ENCODE peak calls at places on chromosome X, in ten cellular contexts. F, G, D, L, X, O, C, A, I and Y are unnamed samples.

GRCh38 chrX:49947778-49948177 is 25.4 kb downstream of the CLCN5 start:
- DNase-seq in F (no peak), G (no peak), D (no peak), L (no peak), X (no peak), O (no peak), C (no peak), A (no peak), I (no peak), Y (no peak)

GRCh38 chrX:33447285-33447684 is 235.9 kb upstream of the DMD start:
- DNase-seq in F (no peak), G (no peak), D (no peak), L (no peak), X (no peak), O (peak; percentile 26), C (no peak), A (no peak), I (no peak), Y (no peak)

GRCh38 chrX:19272452-19272851 is 71.3 kb upstream of the PDHA1 start:
- DNase-seq in F (no peak), G (no peak), D (no peak), L (no peak), X (no peak), O (peak; percentile 27), C (no peak), A (no peak), I (no peak), Y (no peak)

GRCh38 chrX:77510007-77510406 is 62.8 kb downstream of the FGF16 start:
- DNase-seq in F (no peak), G (no peak), D (no peak), L (no peak), X (no peak), O (no peak), C (no peak), A (no peak), I (no peak), Y (no peak)

GRCh38 chrX:140733766-140734342 is 24.3 kb downstream of the LINC00632 start:
- DNase-seq in F (no peak), G (no peak), D (no peak), L (no peak), X (no peak), O (peak; percentile 70), C (no peak), A (peak; percentile 11), I (no peak), Y (no peak)

GRCh38 chrX:134453631-134454030 is 6.3 kb upstream of the HPRT1 start:
- DNase-seq in F (no peak), G (no peak), D (no peak), L (no peak), X (no peak), O (no peak), C (no peak), A (no peak), I (no peak), Y (no peak)

GRCh38 chrX:18424482-18425198 is 768 bp upstream of the CDKL5 start:
- DNase-seq in F (no peak), G (peak; percentile 38), D (peak; percentile 52), L (no peak), X (peak; percentile 47), O (peak; percentile 57), C (peak; percentile 3), A (no peak), I (peak; percentile 22), Y (peak; percentile 7)

GRCh38 chrX:36640232-36640631 is 367.9 kb upstream of the FAM47C start:
- DNase-seq in F (no peak), G (no peak), D (no peak), L (no peak), X (no peak), O (no peak), C (no peak), A (no peak), I (no peak), Y (no peak)

GRCh38 chrX:13029831-13030771 is 14.3 kb downstream of the FAM9C start:
- DNase-seq in F (no peak), G (no peak), D (peak; percentile 69), L (no peak), X (no peak), O (no peak), C (peak; percentile 39), A (no peak), I (no peak), Y (no peak)

GRCh38 chrX:53440631-53441517 is 6.7 kb upstream of the HSD17B10 start:
- DNase-seq in F (peak; percentile 70), G (peak; percentile 27), D (no peak), L (peak; percentile 59), X (peak; percentile 63), O (peak; percentile 73), C (peak; percentile 18), A (peak; percentile 67), I (peak; percentile 75), Y (peak; percentile 31)

GRCh38 chrX:107684956-107685385 is 56.7 kb downstream of the PRPS1 start:
- DNase-seq in F (peak; percentile 94), G (peak; percentile 38), D (no peak), L (peak; percentile 91), X (peak; percentile 93), O (peak; percentile 73), C (peak; percentile 48), A (peak; percentile 78), I (peak; percentile 65), Y (no peak)

DNA sequence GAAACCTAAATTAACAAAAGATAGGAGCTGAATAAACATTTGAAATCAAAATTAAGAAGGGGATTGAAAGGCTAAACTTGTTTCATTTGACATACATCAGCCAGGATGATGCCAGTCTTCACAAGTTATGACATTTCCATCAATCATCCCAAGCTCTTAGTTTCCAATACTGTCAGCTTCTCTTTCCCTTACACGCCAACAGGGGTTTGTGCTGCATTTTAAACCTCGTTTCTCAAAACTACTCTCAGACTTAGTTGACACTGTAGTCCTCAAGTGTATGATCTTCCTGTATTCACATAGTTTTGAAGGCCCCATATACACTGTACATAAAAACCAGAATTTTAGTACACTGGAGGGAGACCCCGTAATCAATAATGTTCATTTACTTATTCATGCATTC is 840 bp upstream of the P2RY10 start:
- DNase-seq in F (no peak), G (no peak), D (no peak), L (no peak), X (no peak), O (no peak), C (no peak), A (no peak), I (no peak), Y (no peak)
- H3K27ac ChIP-seq in F (no peak overlapping the region), G (no peak overlapping the region), D (peak overlapping the region; percentile 89), L (no peak overlapping the region), X (no peak overlapping the region), O (no peak overlapping the region), C (peak overlapping the region; percentile 74), A (no peak overlapping the region), I (no peak overlapping the region), Y (peak overlapping the region; percentile 77)

GRCh38 chrX:119693032-119693995 is at the start of gene SEPTIN6:
- DNase-seq in F (peak; percentile 57), G (peak; percentile 90), D (peak; percentile 92), L (peak; percentile 36), X (peak; percentile 77), O (peak; percentile 58), C (peak; percentile 67), A (peak; percentile 62), I (peak; percentile 64), Y (peak; percentile 80)

GRCh38 chrX:119695535-119696050 is 2.6 kb upstream of the SEPTIN6 start:
- DNase-seq in F (no peak), G (peak; percentile 31), D (no peak), L (no peak), X (no peak), O (no peak), C (no peak), A (no peak), I (no peak), Y (no peak)

GRCh38 chrX:119694601-119695534 is 1.9 kb upstream of the SEPTIN6 start:
- DNase-seq in F (no peak), G (peak; percentile 62), D (no peak), L (no peak), X (no peak), O (no peak), C (no peak), A (no peak), I (no peak), Y (no peak)

GRCh38 chrX:119692241-119693031 is 532 bp downstream of the SEPTIN6 start:
- DNase-seq in F (no peak), G (peak; percentile 70), D (peak; percentile 80), L (no peak), X (peak; percentile 54), O (peak; percentile 74), C (peak; percentile 29), A (peak; percentile 28), I (no peak), Y (peak; percentile 82)

DNA sequence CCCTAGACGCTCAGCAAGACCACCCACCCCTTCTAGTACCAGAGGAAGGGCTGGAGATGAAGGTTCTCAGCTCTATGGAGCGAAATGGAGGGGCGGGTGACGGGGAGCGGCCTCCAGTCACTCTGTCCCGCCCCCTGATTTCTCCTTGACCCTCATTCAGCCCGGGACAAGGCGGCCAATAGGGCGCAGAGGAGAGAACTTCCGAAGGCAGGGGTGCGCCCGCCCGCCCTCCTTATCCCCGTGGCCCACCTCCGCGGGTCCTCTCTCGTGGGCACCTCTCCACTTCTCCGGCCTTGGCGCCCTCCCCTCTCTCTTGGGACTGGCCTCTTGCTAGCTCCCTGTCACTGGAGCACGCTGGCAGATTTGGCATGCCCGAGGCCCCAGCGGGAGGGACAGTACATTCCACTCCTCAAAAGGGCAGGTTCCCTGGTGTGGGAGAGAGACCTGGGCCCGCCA is 1.1 kb upstream of the SEPTIN6 start:
- DNase-seq in F (no peak), G (no peak), D (peak; percentile 50), L (no peak), X (no peak), O (no peak), C (no peak), A (no peak), I (no peak), Y (no peak)
- H3K4me3 ChIP-seq in F (no peak overlapping the region), G (peak overlapping the region; percentile 79), D (peak overlapping the region; percentile 74), L (peak overlapping the region; percentile 72), X (peak overlapping the region; percentile 72), O (no peak overlapping the region), C (peak overlapping the region; percentile 75), A (peak overlapping the region; percentile 81), I (no peak overlapping the region), Y (no peak overlapping the region)

GRCh38 chrX:132017431-132018185 is 5.5 kb upstream of the STK26 start:
- DNase-seq in F (no peak), G (no peak), D (no peak), L (no peak), X (no peak), O (no peak), C (no peak), A (no peak), I (no peak), Y (peak; percentile 12)
- H3K4me1 ChIP-seq in F (no peaks in the 10 kb centered on the region), G (no peaks in the 10 kb centered on the region), D (peaks cover 23% of the 10 kb centered on the region), L (no peaks in the 10 kb centered on the region), X (peaks cover 3% of the 10 kb centered on the region), O (no peaks in the 10 kb centered on the region), C (no peaks in the 10 kb centered on the region), A (peaks cover 2% of the 10 kb centered on the region), I (no peaks in the 10 kb centered on the region), Y (peaks cover 3% of the 10 kb centered on the region)

DNA sequence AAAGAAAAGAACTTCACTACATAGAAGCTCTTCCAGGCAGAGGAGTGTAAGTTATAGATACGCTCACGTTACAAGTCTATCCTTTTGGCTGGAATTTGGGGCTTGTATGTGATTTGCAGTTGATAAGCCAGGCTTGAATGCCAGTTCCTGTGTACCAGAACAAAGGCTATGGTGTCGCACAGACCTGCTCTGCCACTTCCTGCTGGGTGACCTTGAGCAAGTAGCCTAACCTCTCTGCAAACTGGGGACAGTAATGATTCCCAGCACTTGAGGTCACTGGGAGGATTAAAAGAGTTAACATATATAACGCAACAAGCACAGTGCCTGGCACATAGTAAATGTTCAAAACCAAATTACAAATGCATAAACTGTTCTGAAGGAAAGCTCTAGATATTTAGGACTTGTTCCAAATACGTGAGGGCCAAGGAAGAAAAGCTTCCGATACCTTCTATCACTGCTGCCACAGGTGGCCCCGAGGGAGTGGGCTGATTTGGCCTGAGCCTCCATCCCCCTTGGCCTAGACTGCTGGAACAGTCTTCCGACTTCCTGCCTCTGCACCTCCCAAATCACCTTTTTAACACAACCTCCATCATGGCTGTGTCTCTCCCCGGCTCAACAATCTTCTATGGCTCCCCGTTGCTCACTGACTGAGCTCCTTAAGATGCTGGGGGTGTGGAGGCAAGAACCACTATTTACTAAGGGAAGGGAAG is 1.3 kb upstream of the SOWAHD start:
- DNase-seq in F (no peak), G (peak; percentile 36), D (no peak), L (no peak), X (no peak), O (no peak), C (no peak), A (no peak), I (no peak), Y (no peak)
- H3K27ac ChIP-seq in F (no peak overlapping the region), G (peak overlapping the region; percentile 95), D (peak overlapping the region; percentile 50), L (no peak overlapping the region), X (peak overlapping the region; percentile 49), O (no peak overlapping the region), C (peak overlapping the region; percentile 63), A (no peak overlapping the region), I (no peak overlapping the region), Y (peak overlapping the region; percentile 74)